ENCODE peak calls at places on chromosomes 3 and 15, in six cellular contexts. R, C, O, E, T and U are unnamed samples.

GRCh38 chr3:133448478-133449122 is 48.7 kb downstream of the BFSP2 start:
- DNase-seq in R (no peak), O (peak; percentile 28), E (no peak), T (no peak), C (no peak), U (no peak)

GRCh38 chr3:171840484-171840830 is 2.7 kb upstream of the TMEM212 start:
- DNase-seq in T (no peak), C (no peak), E (no peak), R (no peak), O (no peak), U (no peak)

GRCh38 chr3:187994221-187995085 is 159.5 kb upstream of the LPP start:
- DNase-seq in R (no peak), E (no peak), C (peak; percentile 29), T (no peak), O (peak; percentile 43), U (no peak)

GRCh38 chr15:100910119-100910518 is 9.0 kb upstream of the LRRK1 start:
- DNase-seq in O (no peak), R (no peak), E (no peak), C (peak; percentile 14), T (no peak), U (no peak)

GRCh38 chr3:65314265-65314664 is 626.5 kb upstream of the ADAMTS9 start:
- DNase-seq in R (no peak), O (no peak), T (no peak), C (no peak), E (no peak), U (no peak)

GRCh38 chr15:59329570-59330350 is 42.9 kb downstream of the MYO1E start:
- DNase-seq in E (no peak), T (no peak), O (peak; percentile 72), R (no peak), C (peak; percentile 12), U (no peak)

GRCh38 chr15:69472046-69472445 is 19.4 kb downstream of the RPLP1 start:
- DNase-seq in T (no peak), R (no peak), C (no peak), E (no peak), O (no peak), U (no peak)

GRCh38 chr3:149494759-149495580 is 20.5 kb downstream of the TM4SF4 start:
- DNase-seq in O (no peak), E (peak; percentile 51), C (peak; percentile 66), T (no peak), R (no peak), U (no peak)

GRCh38 chr15:53473435-53473834 is 286.0 kb downstream of the WDR72 start:
- DNase-seq in C (no peak), O (no peak), E (no peak), R (no peak), T (no peak), U (no peak)

GRCh38 chr15:79969175-79969574 is 1.8 kb downstream of the BCL2A1 start:
- DNase-seq in R (no peak), E (no peak), T (no peak), O (no peak), C (no peak), U (no peak)

GRCh38 chr3:183085634-183086390 is 13.5 kb downstream of the MCCC1 start:
- DNase-seq in T (peak; percentile 77), C (peak; percentile 39), R (no peak), E (no peak), O (peak; percentile 13), U (no peak)

GRCh38 chr15:35557544-35557943 is 11.6 kb upstream of the DPH6 start:
- DNase-seq in O (peak; percentile 43), C (peak; percentile 87), T (no peak), E (peak; percentile 79), R (no peak), U (no peak)

GRCh38 chr3:187295635-187296034 is 4.1 kb upstream of the MASP1 start:
- DNase-seq in R (no peak), T (no peak), E (no peak), C (peak; percentile 49), O (no peak), U (no peak)

GRCh38 chr3:85725809-85726208 is 767.0 kb downstream of the CADM2 start:
- DNase-seq in T (no peak), O (no peak), C (peak; percentile 55), E (no peak), R (no peak), U (no peak)

GRCh38 chr3:57864853-57865252 is 108.7 kb downstream of the SLMAP start:
- DNase-seq in E (peak; percentile 1), R (no peak), O (no peak), C (peak; percentile 41), T (no peak), U (no peak)

GRCh38 chr3:197224034-197224444 is 74.4 kb downstream of the DLG1 start:
- DNase-seq in T (no peak), E (peak; percentile 49), R (no peak), C (peak; percentile 81), O (peak; percentile 60), U (no peak)

GRCh38 chr3:170418422-170419300 is at the start of gene CLDN11:
- DNase-seq in O (no peak), R (no peak), T (peak; percentile 83), E (peak; percentile 40), C (peak; percentile 66), U (peak; percentile 40)

GRCh38 chr3:55792010-55792409 is 304.9 kb upstream of the WNT5A start:
- DNase-seq in C (no peak), T (no peak), O (no peak), E (no peak), R (no peak), U (no peak)

GRCh38 chr3:144502398-144502797 is 530.8 kb downstream of the DIPK2A start:
- DNase-seq in O (no peak), R (no peak), T (no peak), E (no peak), C (no peak), U (no peak)

GRCh38 chr3:27591811-27592210 is 107.6 kb upstream of the SLC4A7 start:
- DNase-seq in C (no peak), E (no peak), T (no peak), O (no peak), R (no peak), U (no peak)

GRCh38 chr3:12159227-12159601 is 502 bp upstream of the TIMP4 start:
- DNase-seq in R (no peak), E (no peak), T (no peak), O (no peak), C (no peak), U (no peak)

GRCh38 chr15:90762109-90762508 is 45.0 kb downstream of the BLM start:
- DNase-seq in T (no peak), O (no peak), E (no peak), C (no peak), R (peak; percentile 85), U (peak; percentile 77)

GRCh38 chr3:129276385-129276784 is 2.3 kb upstream of the HMCES start:
- DNase-seq in R (no peak), E (no peak), T (no peak), O (no peak), C (no peak), U (no peak)
- H3K27ac ChIP-seq in R (no peak overlapping the region), E (peak overlapping the region; percentile 37), T (no peak overlapping the region), O (no peak overlapping the region), C (no peak overlapping the region), U (no peak overlapping the region)

GRCh38 chr3:8532251-8532831 is 30.7 kb downstream of the LMCD1 start:
- DNase-seq in R (no peak), C (peak; percentile 80), T (no peak), E (peak; percentile 36), O (peak; percentile 8), U (no peak)
- H3K27ac ChIP-seq in R (no peak overlapping the region), C (no peak overlapping the region), T (no peak overlapping the region), E (peak overlapping the region; percentile 12), O (no peak overlapping the region), U (peak overlapping the region; percentile 69)

GRCh38 chr3:48463703-48464102 is 17.2 kb downstream of the ATRIP start:
- DNase-seq in T (no peak), O (no peak), R (no peak), E (no peak), C (no peak), U (no peak)

GRCh38 chr3:48465237-48465530 is 18.6 kb downstream of the ATRIP start:
- DNase-seq in E (no peak), T (no peak), R (no peak), O (no peak), C (no peak), U (no peak)

GRCh38 chr3:48465531-48466378 is 19.2 kb downstream of the ATRIP start:
- DNase-seq in C (peak; percentile 99), O (peak; percentile 99), E (peak; percentile 97), R (peak; percentile 98), T (peak; percentile 87), U (peak; percentile 96)

GRCh38 chr3:48466386-48467109 is 20.0 kb downstream of the ATRIP start:
- DNase-seq in E (no peak), C (no peak), T (no peak), O (peak; percentile 29), R (peak; percentile 44), U (peak; percentile 35)

GRCh38 chr3:48464713-48465221 is 18.2 kb downstream of the ATRIP start:
- DNase-seq in E (no peak), C (no peak), O (no peak), R (no peak), T (no peak), U (no peak)
- H3K27ac ChIP-seq in E (peak overlapping the region; percentile 100), C (peak overlapping the region; percentile 99), O (peak overlapping the region; percentile 98), R (peak overlapping the region; percentile 100), T (peak overlapping the region; percentile 31), U (peak overlapping the region; percentile 99)

GRCh38 chr15:99114511-99115299 is 9.8 kb downstream of the SYNM start:
- DNase-seq in E (no peak), R (peak; percentile 12), O (peak; percentile 66), T (no peak), C (no peak), U (no peak)

GRCh38 chr15:99110581-99111320 is 5.9 kb downstream of the SYNM start:
- DNase-seq in O (no peak), T (no peak), R (no peak), E (no peak), C (no peak), U (no peak)

GRCh38 chr15:99117111-99117510 is 12.2 kb downstream of the SYNM start:
- DNase-seq in R (no peak), E (no peak), C (no peak), O (no peak), T (no peak), U (no peak)

GRCh38 chr15:99115300-99116215 is 10.7 kb downstream of the SYNM start:
- DNase-seq in O (no peak), R (peak; percentile 9), E (no peak), T (no peak), C (no peak), U (no peak)

DNA sequence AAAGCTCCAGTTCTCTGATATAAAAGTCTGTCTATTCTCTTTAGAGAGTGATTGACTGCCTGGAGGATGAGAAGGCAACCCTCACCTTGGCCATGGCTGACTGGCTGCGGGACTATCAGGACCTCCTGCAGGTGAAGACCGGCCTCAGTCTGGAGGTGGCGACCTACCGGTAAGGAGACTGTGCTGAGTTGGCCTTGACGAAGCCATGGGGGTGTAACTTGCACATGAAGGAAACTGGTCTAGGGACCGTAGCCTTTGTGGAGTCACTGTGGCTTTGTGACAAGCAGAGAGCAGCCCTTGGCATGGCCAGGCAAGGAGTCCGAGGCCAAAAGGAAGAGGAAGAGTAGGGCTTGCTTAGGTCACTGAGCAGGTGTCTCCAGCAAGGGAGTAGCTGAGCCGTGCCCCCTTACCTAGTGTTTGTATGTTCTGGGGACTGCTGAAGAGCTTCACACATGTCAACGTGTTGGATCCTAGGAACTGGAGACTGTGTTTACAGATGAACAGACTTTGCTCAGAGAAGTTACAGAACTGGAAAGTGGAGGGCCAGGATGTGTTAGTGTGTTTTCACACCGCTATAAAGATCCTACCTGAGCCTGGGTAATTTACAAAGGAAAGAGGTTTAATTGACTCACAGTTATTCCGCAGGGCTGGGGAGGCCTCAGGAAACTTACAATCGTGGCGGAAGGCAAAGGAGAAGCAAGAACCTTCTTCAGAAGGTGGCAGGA is 8.8 kb downstream of the SYNM start:
- DNase-seq in R (peak; percentile 15), O (no peak), T (no peak), E (no peak), C (no peak), U (no peak)
- H3K27ac ChIP-seq in R (no peak overlapping the region), O (no peak overlapping the region), T (no peak overlapping the region), E (no peak overlapping the region), C (no peak overlapping the region), U (peak overlapping the region; percentile 82)